ENCODE peak calls at places on chromosomes 7 and 10, in eight cellular contexts. M is HepG2, E is transverse colon, V is stomach, A is erythroblast, P is adrenal gland, K is body of pancreas, S is A549. J is an unnamed sample.

GRCh38 chr7:77537136-77537594 is at the start of gene PTPN12:
- DNase-seq in P (no peak), V (no peak), S (no peak), M (no peak), K (no peak), E (no peak), A (no peak), J (peak; percentile 64)

GRCh38 chr7:124042826-124043225 is 10.0 kb upstream of the TMEM229A start:
- DNase-seq in M (no peak), A (no peak), K (no peak), V (no peak), P (no peak), S (no peak), E (no peak), J (no peak)

GRCh38 chr10:110226926-110227641 is 19.7 kb downstream of the MXI1 start:
- DNase-seq in M (no peak), A (peak; percentile 88), K (peak; percentile 82), V (peak; percentile 64), P (peak; percentile 78), S (peak; percentile 67), E (peak; percentile 75), J (peak; percentile 54)

GRCh38 chr7:135128931-135129330 is 18.9 kb upstream of the TMEM140 start:
- DNase-seq in M (no peak), A (no peak), P (no peak), V (no peak), S (no peak), K (no peak), E (no peak), J (no peak)

GRCh38 chr10:114879093-114879492 is 57.5 kb downstream of the FHIP2A start:
- DNase-seq in K (no peak), A (no peak), P (no peak), V (no peak), E (no peak), S (no peak), M (no peak), J (no peak)

GRCh38 chr10:60480865-60481563 is 91.3 kb upstream of the ANK3 start:
- DNase-seq in K (peak; percentile 51), M (no peak), A (no peak), S (peak; percentile 18), V (peak; percentile 39), E (no peak), P (peak; percentile 67), J (peak; percentile 14)

GRCh38 chr10:109588259-109588658 is 335.1 kb downstream of the XPNPEP1 start:
- DNase-seq in K (no peak), M (no peak), P (no peak), A (no peak), E (no peak), S (no peak), V (no peak), J (no peak)

GRCh38 chr7:144057954-144058353 is 9.2 kb downstream of the OR2A5 start:
- DNase-seq in M (peak; percentile 10), K (no peak), P (peak; percentile 53), V (no peak), A (no peak), S (peak; percentile 9), E (no peak), J (no peak)

GRCh38 chr7:27138987-27139334 is 4.5 kb downstream of the HOXA5 start:
- DNase-seq in P (no peak), E (no peak), A (no peak), S (no peak), K (no peak), V (no peak), M (no peak), J (no peak)

GRCh38 chr7:148537435-148537834 is 53.1 kb upstream of the C7orf33 start:
- DNase-seq in P (no peak), K (no peak), E (no peak), M (no peak), V (no peak), S (no peak), A (no peak), J (no peak)

GRCh38 chr7:17275749-17276671 is 22.4 kb upstream of the AHR start:
- DNase-seq in S (no peak), E (no peak), M (peak; percentile 68), P (no peak), V (no peak), A (no peak), K (peak; percentile 28), J (no peak)

GRCh38 chr7:121610243-121610642 is 214.1 kb upstream of the FAM3C start:
- DNase-seq in P (no peak), E (no peak), M (no peak), V (peak; percentile 44), K (no peak), A (no peak), S (no peak), J (peak; percentile 11)

GRCh38 chr7:92836489-92837213 is at the start of gene CDK6:
- DNase-seq in P (peak; percentile 76), A (peak; percentile 69), V (peak; percentile 71), M (peak; percentile 55), K (peak; percentile 73), S (peak; percentile 56), E (peak; percentile 79), J (no peak)

GRCh38 chr7:77698042-77698625 is 1.9 kb downstream of the RSBN1L start:
- DNase-seq in M (no peak), E (no peak), P (no peak), S (no peak), K (no peak), V (no peak), A (peak; percentile 55), J (no peak)

GRCh38 chr7:76353744-76354143 is 5.0 kb downstream of the YWHAG start:
- DNase-seq in V (no peak), P (no peak), S (no peak), E (no peak), K (no peak), M (no peak), A (no peak), J (no peak)

GRCh38 chr7:76349313-76349885 is 9.4 kb downstream of the YWHAG start:
- DNase-seq in A (no peak), S (no peak), E (no peak), K (no peak), V (no peak), P (no peak), M (no peak), J (no peak)

GRCh38 chr7:76351372-76351771 is 7.4 kb downstream of the YWHAG start:
- DNase-seq in S (no peak), P (no peak), K (no peak), V (no peak), E (no peak), M (no peak), A (no peak), J (no peak)

GRCh38 chr7:76354516-76354915 is 4.3 kb downstream of the YWHAG start:
- DNase-seq in P (no peak), K (no peak), M (no peak), S (no peak), E (no peak), A (no peak), V (no peak), J (no peak)

DNA sequence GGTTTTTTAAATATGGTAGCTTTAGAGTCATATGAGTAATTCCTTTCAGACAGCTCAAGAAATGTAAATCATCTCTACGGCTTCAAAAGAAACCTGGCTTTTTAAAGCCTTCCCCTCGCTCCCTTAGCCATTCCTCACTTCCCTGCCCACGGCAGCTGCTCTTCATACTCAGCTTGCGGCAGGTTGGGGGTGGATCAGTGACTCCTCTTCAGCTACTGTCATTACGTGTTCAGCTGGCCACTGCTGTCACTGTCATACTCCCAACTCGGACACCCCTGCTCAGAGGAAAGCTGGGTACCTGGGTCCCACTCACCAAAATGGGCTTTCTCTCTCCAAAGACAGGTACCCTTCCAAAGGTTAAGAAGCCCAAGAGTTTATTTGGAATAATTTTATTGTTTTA is 6.6 kb downstream of the YWHAG start:
- DNase-seq in M (no peak), S (no peak), V (no peak), A (no peak), P (peak; percentile 69), E (no peak), K (no peak), J (peak; percentile 79)
- TF ChIP-seq POLR2A in M (no peak), S (no peak), V (no peak), A (no peak), P (peak; percentile 53), E (no peak), K (no peak), J (no peak)

GRCh38 chr10:42367532-42368230 is 270.7 kb downstream of the ZNF33B start:
- DNase-seq in P (peak; percentile 83), A (no peak), S (no peak), V (no peak), M (no peak), E (peak; percentile 9), K (peak; percentile 92), J (peak; percentile 54)
- TF ChIP-seq POLR2A in P (peak; percentile 55), A (no peak), S (no peak), V (no peak), M (no peak), E (no peak), K (peak; percentile 37), J (no peak)

GRCh38 chr10:57507788-57508187 is 759.9 kb downstream of the IPMK start:
- DNase-seq in K (no peak), P (no peak), V (no peak), S (no peak), A (no peak), M (no peak), E (no peak), J (no peak)

GRCh38 chr10:57506414-57507094 is 761.1 kb downstream of the IPMK start:
- DNase-seq in P (no peak), K (no peak), E (no peak), A (no peak), M (no peak), V (no peak), S (no peak), J (no peak)
- TF ChIP-seq POLR2A in P (no peak), K (no peak), E (no peak), A (no peak), M (no peak), V (no peak), S (no peak), J (no peak)

GRCh38 chr10:65891073-65891981 is 1034.5 kb upstream of the LRRTM3 start:
- DNase-seq in M (no peak), A (no peak), K (no peak), P (no peak), E (no peak), V (no peak), S (peak; percentile 4), J (no peak)
- TF ChIP-seq POLR2A in M (no peak), A (no peak), K (no peak), P (no peak), E (no peak), V (no peak), S (no peak), J (no peak)